ENCODE peak calls at places on chromosomes 11 and 22, in five cellular contexts. One of them, this sample, is unnamed.

GRCh38 chr11:126352163-126352562 is 3.3 kb upstream of the ST3GAL4 start:
- DNase-seq in choroid plexus epithelial cell: no peak
- DNase-seq in prostate gland: no peak
- DNase-seq in A673: no peak
- DNase-seq in fibroblast of the aortic adventitia: no peak
- DNase-seq in this sample: no peak

GRCh38 chr22:45709004-45709739 is 37.5 kb downstream of the ATXN10 start:
- DNase-seq in choroid plexus epithelial cell: peak
- DNase-seq in prostate gland: no peak
- DNase-seq in A673: peak
- DNase-seq in fibroblast of the aortic adventitia: peak
- DNase-seq in this sample: peak

GRCh38 chr11:128653828-128654231 is 40.0 kb upstream of the FLI1 start:
- DNase-seq in choroid plexus epithelial cell: peak
- DNase-seq in prostate gland: peak
- DNase-seq in A673: no peak
- DNase-seq in fibroblast of the aortic adventitia: peak
- DNase-seq in this sample: peak

GRCh38 chr11:97567801-97568200 is 1178.0 kb downstream of the JRKL start:
- DNase-seq in choroid plexus epithelial cell: peak
- DNase-seq in prostate gland: no peak
- DNase-seq in A673: no peak
- DNase-seq in fibroblast of the aortic adventitia: no peak
- DNase-seq in this sample: peak

GRCh38 chr11:64062185-64063039 is 26.7 kb downstream of the FLRT1 start:
- DNase-seq in choroid plexus epithelial cell: no peak
- DNase-seq in prostate gland: no peak
- DNase-seq in A673: no peak
- DNase-seq in fibroblast of the aortic adventitia: no peak
- DNase-seq in this sample: no peak

GRCh38 chr22:19173047-19174035 is 5.2 kb downstream of the SLC25A1 start:
- DNase-seq in choroid plexus epithelial cell: no peak
- DNase-seq in prostate gland: no peak
- DNase-seq in A673: no peak
- DNase-seq in fibroblast of the aortic adventitia: no peak
- DNase-seq in this sample: no peak

GRCh38 chr11:88531776-88532175 is 194.2 kb upstream of the CTSC start:
- DNase-seq in choroid plexus epithelial cell: no peak
- DNase-seq in prostate gland: no peak
- DNase-seq in A673: no peak
- DNase-seq in fibroblast of the aortic adventitia: no peak
- DNase-seq in this sample: no peak

GRCh38 chr11:1360835-1361357 is 28.8 kb upstream of the BRSK2 start:
- DNase-seq in choroid plexus epithelial cell: no peak
- DNase-seq in prostate gland: no peak
- DNase-seq in A673: no peak
- DNase-seq in fibroblast of the aortic adventitia: no peak
- DNase-seq in this sample: no peak

GRCh38 chr22:19431641-19432091 is at the start of gene HIRA:
- DNase-seq in choroid plexus epithelial cell: peak
- DNase-seq in prostate gland: peak
- DNase-seq in A673: peak
- DNase-seq in fibroblast of the aortic adventitia: peak
- DNase-seq in this sample: peak

GRCh38 chr22:49349841-49350381 is 477.8 kb downstream of the BRD1 start:
- DNase-seq in choroid plexus epithelial cell: no peak
- DNase-seq in prostate gland: no peak
- DNase-seq in A673: no peak
- DNase-seq in fibroblast of the aortic adventitia: no peak
- DNase-seq in this sample: no peak

GRCh38 chr11:72642815-72643511 is 31.3 kb downstream of the PDE2A start:
- DNase-seq in choroid plexus epithelial cell: peak
- DNase-seq in prostate gland: peak
- DNase-seq in A673: peak
- DNase-seq in fibroblast of the aortic adventitia: peak
- DNase-seq in this sample: peak

GRCh38 chr11:112453601-112454577 is 193.2 kb upstream of the PLET1 start:
- DNase-seq in choroid plexus epithelial cell: peak
- DNase-seq in prostate gland: peak
- DNase-seq in A673: peak
- DNase-seq in fibroblast of the aortic adventitia: peak
- DNase-seq in this sample: peak

GRCh38 chr11:1839924-1840779 is 1.4 kb downstream of the TNNI2 start:
- DNase-seq in choroid plexus epithelial cell: no peak
- DNase-seq in prostate gland: no peak
- DNase-seq in A673: no peak
- DNase-seq in fibroblast of the aortic adventitia: no peak
- DNase-seq in this sample: no peak

GRCh38 chr22:37747090-37747714 is 50.4 kb downstream of the TRIOBP start:
- DNase-seq in choroid plexus epithelial cell: peak
- DNase-seq in prostate gland: no peak
- DNase-seq in A673: no peak
- DNase-seq in fibroblast of the aortic adventitia: peak
- DNase-seq in this sample: peak

GRCh38 chr11:109914809-109915653 is 178.2 kb upstream of the ZC3H12C start:
- DNase-seq in choroid plexus epithelial cell: peak
- DNase-seq in prostate gland: no peak
- DNase-seq in A673: no peak
- DNase-seq in fibroblast of the aortic adventitia: peak
- DNase-seq in this sample: peak

GRCh38 chr11:133787379-133788103 is 57.8 kb downstream of the SPATA19 start:
- DNase-seq in choroid plexus epithelial cell: no peak
- DNase-seq in prostate gland: no peak
- DNase-seq in A673: no peak
- DNase-seq in fibroblast of the aortic adventitia: no peak
- DNase-seq in this sample: no peak

GRCh38 chr22:16783930-16784354 is 41.3 kb downstream of the XKR3 start:
- DNase-seq in choroid plexus epithelial cell: no peak
- DNase-seq in prostate gland: no peak
- DNase-seq in A673: peak
- DNase-seq in fibroblast of the aortic adventitia: no peak
- DNase-seq in this sample: no peak

GRCh38 chr11:68982134-68982533 is 1.3 kb upstream of the MRGPRD start:
- DNase-seq in choroid plexus epithelial cell: no peak
- DNase-seq in prostate gland: no peak
- DNase-seq in A673: no peak
- DNase-seq in fibroblast of the aortic adventitia: no peak
- DNase-seq in this sample: no peak

GRCh38 chr11:121105851-121106250 is 4.8 kb downstream of the TECTA start:
- DNase-seq in choroid plexus epithelial cell: no peak
- DNase-seq in prostate gland: no peak
- DNase-seq in A673: no peak
- DNase-seq in fibroblast of the aortic adventitia: no peak
- DNase-seq in this sample: no peak

GRCh38 chr11:125190549-125190948 is 26.0 kb downstream of the PKNOX2 start:
- DNase-seq in choroid plexus epithelial cell: no peak
- DNase-seq in prostate gland: no peak
- DNase-seq in A673: no peak
- DNase-seq in fibroblast of the aortic adventitia: no peak
- DNase-seq in this sample: no peak

GRCh38 chr11:79055866-79056632 is 384.8 kb downstream of the TENM4 start:
- DNase-seq in choroid plexus epithelial cell: peak
- DNase-seq in prostate gland: no peak
- DNase-seq in A673: no peak
- DNase-seq in fibroblast of the aortic adventitia: peak
- DNase-seq in this sample: peak

GRCh38 chr11:134498326-134499139 is 86.5 kb upstream of the B3GAT1 start:
- DNase-seq in choroid plexus epithelial cell: no peak
- DNase-seq in prostate gland: peak
- DNase-seq in A673: no peak
- DNase-seq in fibroblast of the aortic adventitia: no peak
- DNase-seq in this sample: no peak

GRCh38 chr22:27133951-27134664 is 476.7 kb downstream of the MIAT start:
- DNase-seq in choroid plexus epithelial cell: peak
- DNase-seq in prostate gland: no peak
- DNase-seq in A673: no peak
- DNase-seq in fibroblast of the aortic adventitia: peak
- DNase-seq in this sample: peak

GRCh38 chr11:20609727-20610707 is 10.6 kb downstream of the SLC6A5 start:
- DNase-seq in choroid plexus epithelial cell: peak
- DNase-seq in prostate gland: peak
- DNase-seq in A673: peak
- DNase-seq in fibroblast of the aortic adventitia: peak
- DNase-seq in this sample: peak

GRCh38 chr11:67055812-67056211 is 835 bp upstream of the RHOD start:
- DNase-seq in choroid plexus epithelial cell: peak
- DNase-seq in prostate gland: no peak
- DNase-seq in A673: no peak
- DNase-seq in fibroblast of the aortic adventitia: no peak
- DNase-seq in this sample: no peak

GRCh38 chr22:29617922-29618629 is 14.6 kb downstream of the NF2 start:
- DNase-seq in choroid plexus epithelial cell: peak
- DNase-seq in prostate gland: no peak
- DNase-seq in A673: no peak
- DNase-seq in fibroblast of the aortic adventitia: peak
- DNase-seq in this sample: peak

GRCh38 chr11:2697871-2698270 is 1.9 kb downstream of the KCNQ1OT1 start:
- DNase-seq in choroid plexus epithelial cell: peak
- DNase-seq in prostate gland: no peak
- DNase-seq in A673: no peak
- DNase-seq in fibroblast of the aortic adventitia: peak
- DNase-seq in this sample: no peak

GRCh38 chr22:38735126-38735464 is 20.7 kb downstream of the SUN2 start:
- DNase-seq in choroid plexus epithelial cell: no peak
- DNase-seq in prostate gland: no peak
- DNase-seq in A673: no peak
- DNase-seq in fibroblast of the aortic adventitia: no peak
- DNase-seq in this sample: no peak

GRCh38 chr22:41382610-41383009 is 868 bp downstream of the TEF start:
- DNase-seq in choroid plexus epithelial cell: no peak
- DNase-seq in prostate gland: no peak
- DNase-seq in A673: no peak
- DNase-seq in fibroblast of the aortic adventitia: no peak
- DNase-seq in this sample: no peak

GRCh38 chr11:21646351-21646750 is 546.5 kb upstream of the ANO5 start:
- DNase-seq in choroid plexus epithelial cell: no peak
- DNase-seq in prostate gland: no peak
- DNase-seq in A673: no peak
- DNase-seq in fibroblast of the aortic adventitia: no peak
- DNase-seq in this sample: no peak

GRCh38 chr11:95850137-95850536 is 59.8 kb downstream of the CEP57 start:
- DNase-seq in choroid plexus epithelial cell: no peak
- DNase-seq in prostate gland: no peak
- DNase-seq in A673: no peak
- DNase-seq in fibroblast of the aortic adventitia: peak
- DNase-seq in this sample: no peak

GRCh38 chr11:44037658-44037998 is 10.2 kb upstream of the ACCSL start:
- DNase-seq in choroid plexus epithelial cell: no peak
- DNase-seq in prostate gland: no peak
- DNase-seq in A673: no peak
- DNase-seq in fibroblast of the aortic adventitia: no peak
- DNase-seq in this sample: no peak
- TF ChIP-seq CTCF in choroid plexus epithelial cell: no peak
- TF ChIP-seq CTCF in prostate gland: no peak
- TF ChIP-seq CTCF in A673: no peak
- TF ChIP-seq CTCF in fibroblast of the aortic adventitia: no peak
- TF ChIP-seq CTCF in this sample: no peak

DNA sequence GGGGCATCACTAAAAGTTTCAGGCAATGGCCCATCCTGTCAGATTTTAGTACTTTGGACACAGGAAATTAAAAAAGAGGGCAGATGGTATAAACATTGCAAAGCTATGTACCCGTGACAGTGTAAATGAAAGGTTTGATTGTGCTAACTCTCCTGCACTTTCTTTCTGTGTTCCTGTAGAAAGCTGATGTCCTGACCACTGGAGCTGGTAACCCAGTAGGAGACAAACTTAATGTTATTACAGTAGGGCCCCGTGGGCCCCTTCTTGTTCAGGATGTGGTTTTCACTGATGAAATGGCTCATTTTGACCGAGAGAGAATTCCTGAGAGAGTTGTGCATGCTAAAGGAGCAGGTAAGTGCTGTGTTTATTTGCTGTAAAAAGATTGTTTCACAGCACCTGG is 10.3 kb downstream of the CAT start:
- DNase-seq in choroid plexus epithelial cell: peak
- DNase-seq in prostate gland: no peak
- DNase-seq in A673: no peak
- DNase-seq in fibroblast of the aortic adventitia: no peak
- DNase-seq in this sample: no peak
- H3K4me3 ChIP-seq in choroid plexus epithelial cell: no peak
- H3K4me3 ChIP-seq in prostate gland: no peak
- H3K4me3 ChIP-seq in A673: no peak
- H3K4me3 ChIP-seq in fibroblast of the aortic adventitia: no peak
- H3K4me3 ChIP-seq in this sample: no peak

DNA sequence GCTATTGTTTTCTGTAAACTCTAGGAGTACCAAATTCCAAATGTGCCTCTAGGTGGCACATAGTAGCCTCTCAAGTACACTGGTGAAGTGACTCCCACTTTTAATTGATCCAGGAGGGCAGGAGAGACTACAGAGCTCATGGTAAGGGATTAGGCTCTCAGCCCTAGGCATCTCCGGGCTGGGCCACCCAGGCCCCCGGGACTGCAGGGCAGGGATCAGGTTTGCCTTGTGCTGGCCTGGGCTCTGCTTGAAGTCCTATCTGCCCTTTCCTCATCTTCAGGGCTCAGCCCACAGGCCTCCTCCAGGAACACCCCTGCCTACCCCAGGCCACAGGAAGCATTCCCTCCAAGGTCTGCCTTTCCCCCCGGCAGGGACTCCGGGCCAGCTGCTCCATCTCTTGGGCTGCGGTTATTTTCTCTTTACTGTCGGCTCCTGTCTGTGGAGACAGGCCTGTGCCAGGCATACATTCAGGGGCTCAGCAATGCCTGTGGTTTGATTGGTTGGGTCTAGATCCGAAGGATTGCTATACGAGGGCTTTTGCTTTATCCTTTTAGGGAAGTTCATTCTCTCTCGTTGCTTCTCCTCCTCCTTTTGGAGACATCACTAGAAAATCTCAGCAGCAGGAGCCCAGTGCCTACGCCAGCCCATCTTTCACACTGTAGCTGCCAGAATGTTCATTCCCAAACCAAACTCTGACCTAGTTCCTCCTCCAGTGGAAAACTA is 32.8 kb downstream of the PARVA start:
- DNase-seq in choroid plexus epithelial cell: peak
- DNase-seq in prostate gland: no peak
- DNase-seq in A673: peak
- DNase-seq in fibroblast of the aortic adventitia: peak
- DNase-seq in this sample: peak
- TF ChIP-seq CTCF in choroid plexus epithelial cell: peak
- TF ChIP-seq CTCF in prostate gland: no peak
- TF ChIP-seq CTCF in A673: peak
- TF ChIP-seq CTCF in fibroblast of the aortic adventitia: peak
- TF ChIP-seq CTCF in this sample: peak

DNA sequence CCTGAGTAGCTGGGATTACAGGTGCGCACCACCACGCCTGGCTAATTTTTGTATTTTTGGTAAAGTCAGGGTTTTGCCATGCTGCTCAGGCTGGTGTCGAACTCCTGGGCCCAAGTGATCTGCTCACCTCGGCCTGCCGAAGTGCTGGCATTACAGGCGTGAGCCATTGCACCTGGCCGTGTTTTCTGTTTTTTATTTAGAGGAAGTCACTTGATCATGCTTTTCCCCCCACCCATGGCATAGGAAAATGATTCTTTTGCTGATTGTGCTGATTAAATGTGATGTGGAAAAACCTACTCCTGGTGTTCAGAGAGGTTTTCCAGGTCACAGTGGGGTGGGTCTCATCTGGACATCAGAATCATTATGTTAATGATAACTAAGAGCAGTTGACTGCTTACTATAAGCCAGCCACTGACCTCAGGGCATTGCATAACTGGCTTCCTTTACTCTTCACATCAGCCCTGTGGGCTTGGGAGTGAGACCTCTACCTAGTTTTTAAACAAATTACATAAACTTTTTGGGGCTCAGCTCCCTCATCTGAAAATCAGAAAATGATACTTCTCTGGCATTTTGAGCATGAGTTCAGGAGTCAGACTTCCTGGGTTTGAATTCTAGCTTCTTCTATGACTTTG is 71.0 kb downstream of the PTPRJ start:
- DNase-seq in choroid plexus epithelial cell: no peak
- DNase-seq in prostate gland: no peak
- DNase-seq in A673: no peak
- DNase-seq in fibroblast of the aortic adventitia: no peak
- DNase-seq in this sample: no peak
- H3K4me3 ChIP-seq in choroid plexus epithelial cell: no peak
- H3K4me3 ChIP-seq in prostate gland: no peak
- H3K4me3 ChIP-seq in A673: no peak
- H3K4me3 ChIP-seq in fibroblast of the aortic adventitia: no peak
- H3K4me3 ChIP-seq in this sample: no peak